ENCODE peak calls at places on chromosomes 11 and 22, in five cellular contexts. D is NCI-H446 treated with DMSO at 0.1 percent for 48 hours, O is H4, L is caudate nucleus, C is fibroblast of gingiva. P is an unnamed sample.

GRCh38 chr11:134659882-134660281 is 247.8 kb upstream of the B3GAT1 start:
- DNase-seq in D (no peak), O (no peak), L (no peak), C (no peak), P (no peak)

GRCh38 chr11:76655466-76656086 is 15.0 kb downstream of the LRRC32 start:
- DNase-seq in D (no peak), O (no peak), L (no peak), C (no peak), P (no peak)

GRCh38 chr22:23791737-23792645 is 5.2 kb downstream of the SMARCB1 start:
- DNase-seq in D (no peak), O (no peak), L (no peak), C (no peak), P (no peak)

GRCh38 chr11:65096926-65097325 is 912 bp downstream of the VPS51 start:
- DNase-seq in D (no peak), O (no peak), L (no peak), C (no peak), P (no peak)

GRCh38 chr11:127675602-127676001 is 675.0 kb upstream of the KIRREL3 start:
- DNase-seq in D (no peak), O (peak; percentile 4), L (no peak), C (no peak), P (no peak)

GRCh38 chr22:20299736-20300136 is 20.1 kb downstream of the DGCR6L start:
- DNase-seq in D (no peak), O (no peak), L (no peak), C (peak; percentile 13), P (peak; percentile 81)

GRCh38 chr11:86395061-86395551 is 20.4 kb downstream of the CCDC81 start:
- DNase-seq in D (no peak), O (peak; percentile 13), L (no peak), C (peak; percentile 52), P (no peak)

GRCh38 chr11:34899633-34900016 is 16.6 kb downstream of the APIP start:
- DNase-seq in D (no peak), O (no peak), L (no peak), C (no peak), P (peak; percentile 14)

GRCh38 chr11:117230286-117230961 is 1.4 kb downstream of the PCSK7 start:
- DNase-seq in D (no peak), O (no peak), L (no peak), C (no peak), P (no peak)